ENCODE peak calls at places on chromosomes 7 and 10, in five cellular contexts. I is K562, A is tibial nerve, E is A549, H is HepG2. G is an unnamed sample. For H3K4me1, the result is how much of the 10 kb centered on the place peaks cover.

GRCh38 chr7:74505426-74506328 is 52.0 kb downstream of the GTF2IRD1 start:
- DNase-seq in I (no peak), A (no peak), E (no peak), H (no peak), G (no peak)

GRCh38 chr7:158740657-158741293 is 36.2 kb upstream of the NCAPG2 start:
- DNase-seq in I (peak), A (no peak), E (peak), H (no peak), G (no peak)

GRCh38 chr10:30062090-30062489 is 2.7 kb upstream of the JCAD start:
- DNase-seq in I (no peak), A (no peak), E (no peak), H (no peak), G (no peak)

GRCh38 chr10:83458611-83459010 is 680.7 kb upstream of the GHITM start:
- DNase-seq in I (no peak), A (no peak), E (no peak), H (no peak), G (no peak)

GRCh38 chr10:77626266-77626935 is 11.2 kb downstream of the KCNMA1 start:
- DNase-seq in I (no peak), A (no peak), E (no peak), H (no peak), G (no peak)

GRCh38 chr10:48456361-48456804 is 148.5 kb downstream of the ARHGAP22 start:
- DNase-seq in I (peak), A (peak), E (no peak), H (no peak), G (peak)

GRCh38 chr7:4207011-4207410 is 475.1 kb upstream of the FOXK1 start:
- DNase-seq in I (no peak), A (no peak), E (no peak), H (no peak), G (no peak)

GRCh38 chr10:80323298-80323697 is 33.3 kb downstream of the DYDC1 start:
- DNase-seq in I (no peak), A (no peak), E (no peak), H (no peak), G (no peak)

GRCh38 chr10:3542185-3542611 is 242.8 kb downstream of the KLF6 start:
- DNase-seq in I (no peak), A (no peak), E (no peak), H (no peak), G (no peak)

GRCh38 chr7:30264052-30264451 is 20.3 kb upstream of the ZNRF2 start:
- DNase-seq in I (no peak), A (no peak), E (no peak), H (no peak), G (no peak)

GRCh38 chr7:137527634-137528033 is 184.1 kb upstream of the PTN start:
- DNase-seq in I (no peak), A (no peak), E (no peak), H (no peak), G (no peak)

GRCh38 chr10:132497788-132498561 is 39.6 kb upstream of the INPP5A start:
- DNase-seq in I (no peak), A (no peak), E (no peak), H (no peak), G (no peak)

GRCh38 chr10:73991846-73992245 is 6.1 kb upstream of the VCL start:
- DNase-seq in I (peak), A (peak), E (no peak), H (no peak), G (peak)

GRCh38 chr7:44127161-44127560 is 3.8 kb upstream of the POLD2 start:
- DNase-seq in I (no peak), A (no peak), E (no peak), H (no peak), G (no peak)

GRCh38 chr7:471866-472639 is 47.6 kb downstream of the PDGFA start:
- DNase-seq in I (peak), A (no peak), E (no peak), H (peak), G (peak)

GRCh38 chr7:44460325-44460724 is 30.1 kb downstream of the NUDCD3 start:
- DNase-seq in I (no peak), A (no peak), E (no peak), H (no peak), G (no peak)

GRCh38 chr7:79091661-79092060 is 361.8 kb downstream of the MAGI2 start:
- DNase-seq in I (no peak), A (no peak), E (no peak), H (no peak), G (no peak)

GRCh38 chr7:2631924-2632716 is at the start of gene TTYH3:
- DNase-seq in I (no peak), A (no peak), E (peak), H (no peak), G (no peak)

GRCh38 chr7:2635148-2635668 is 3.4 kb downstream of the TTYH3 start:
- DNase-seq in I (no peak), A (no peak), E (no peak), H (no peak), G (no peak)

GRCh38 chr7:2633538-2634264 is 1.9 kb downstream of the TTYH3 start:
- DNase-seq in I (no peak), A (no peak), E (peak), H (peak), G (no peak)

GRCh38 chr7:2634265-2635145 is 2.7 kb downstream of the TTYH3 start:
- DNase-seq in I (no peak), A (no peak), E (no peak), H (no peak), G (no peak)

DNA sequence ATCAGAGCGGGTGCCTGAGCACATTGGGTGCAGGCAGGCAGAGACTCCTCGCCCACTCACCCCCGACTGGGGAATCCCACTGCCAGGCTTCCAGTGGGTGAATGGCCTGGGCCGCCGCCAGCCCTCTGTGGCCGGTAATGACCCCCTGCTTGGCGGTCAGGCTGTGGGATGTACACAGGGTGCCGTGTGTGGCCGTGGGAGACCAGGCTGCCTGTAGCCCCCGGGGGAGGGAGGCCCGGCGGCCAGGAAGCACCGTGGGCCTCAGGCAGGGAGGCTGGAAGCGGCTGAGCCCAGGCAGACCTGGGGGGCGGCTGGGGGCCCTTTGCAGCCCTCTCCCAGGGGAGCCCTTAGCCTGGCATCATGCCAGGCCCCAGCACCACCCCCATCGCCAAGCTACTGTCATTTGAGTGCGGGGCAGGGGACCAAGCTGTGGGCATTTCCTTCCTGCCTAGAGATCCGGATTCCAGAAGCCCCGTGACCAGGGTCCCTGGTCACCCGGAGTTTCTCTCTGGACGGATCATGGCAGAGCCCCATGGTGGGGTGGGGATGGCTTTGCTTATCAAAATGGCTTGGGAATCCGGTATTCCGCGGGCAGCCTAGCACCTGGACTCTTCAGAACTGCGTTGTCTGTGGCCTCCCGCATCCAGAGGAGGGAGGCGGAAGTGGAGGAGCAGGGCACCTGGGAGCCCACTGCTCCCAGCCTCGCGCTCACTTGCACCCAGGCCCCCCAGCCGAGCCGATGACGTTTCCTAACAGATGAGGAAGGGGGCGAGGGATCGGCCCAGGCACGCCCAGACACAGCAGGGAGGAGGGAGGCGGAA is 1.1 kb downstream of the TTYH3 start:
- DNase-seq in I (no peak), A (peak), E (peak), H (no peak), G (peak)
- TF ChIP-seq EP300 in I (no peak), A (no peak), E (no peak), H (no peak), G (no peak)

DNA sequence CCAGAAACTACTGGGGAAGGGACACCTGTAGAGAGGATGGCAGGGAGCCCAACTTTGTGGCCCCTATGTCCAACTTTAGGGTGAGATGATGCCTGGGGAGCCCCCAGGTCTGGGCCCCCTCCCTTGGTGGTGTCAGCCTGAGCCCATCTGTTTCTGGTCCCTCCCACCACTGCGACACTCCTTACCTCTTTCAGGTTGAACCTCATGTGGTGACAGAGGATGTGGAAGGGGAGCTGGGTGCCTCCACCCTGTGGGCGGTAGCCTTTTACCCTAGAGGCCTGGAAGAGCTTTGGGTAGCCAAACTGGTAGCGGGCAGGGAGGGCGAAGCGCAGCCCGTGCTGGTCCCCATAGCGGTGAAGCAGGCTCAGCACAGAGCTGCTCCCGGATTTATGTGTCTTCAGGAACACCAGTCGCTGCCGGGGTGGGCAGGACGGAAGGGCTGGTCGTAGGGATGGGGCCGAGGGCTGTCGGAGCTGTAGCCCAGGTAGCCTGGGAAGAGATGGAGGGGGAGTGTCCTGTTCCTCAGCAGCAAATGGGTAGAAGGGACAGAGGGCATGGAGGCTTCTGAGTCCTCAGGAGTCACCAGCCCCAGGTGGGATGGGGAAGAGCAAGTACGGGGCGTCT is 2.0 kb downstream of the GAL3ST4 start:
- DNase-seq in I (no peak), A (no peak), E (no peak), H (no peak), G (no peak)
- H3K4me1 ChIP-seq in I (under half), A (under half), E (under half), H (half or more), G (under half)

GRCh38 chr10:1379601-1380000 is 323.4 kb downstream of the WDR37 start:
- DNase-seq in I (no peak), A (no peak), E (no peak), H (no peak), G (peak)
- TF ChIP-seq CTCF in I (peak), A (no peak), E (no peak), H (no peak), G (no peak)

DNA sequence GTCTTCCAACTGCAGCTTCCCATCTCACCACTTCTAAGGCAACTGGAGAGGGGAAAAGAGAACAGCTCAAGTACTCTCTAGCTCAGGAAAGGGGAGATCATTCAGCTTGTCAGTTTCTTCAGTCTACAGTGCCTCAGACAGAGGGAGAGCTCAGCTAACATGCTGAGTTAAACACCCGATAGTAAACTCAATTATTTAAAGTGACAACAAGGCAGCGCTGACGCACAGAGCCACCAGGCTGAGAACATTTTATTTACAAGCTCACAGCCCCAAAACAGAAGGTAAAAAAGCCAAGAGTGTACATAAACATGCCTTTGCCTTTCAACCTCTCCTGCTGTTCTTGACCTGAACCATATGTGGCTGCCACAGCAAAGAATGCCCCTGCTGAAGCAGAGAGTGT is 10.1 kb upstream of the CUZD1 start:
- DNase-seq in I (no peak), A (no peak), E (no peak), H (no peak), G (no peak)
- TF ChIP-seq EP300 in I (no peak), A (no peak), E (no peak), H (no peak), G (no peak)

DNA sequence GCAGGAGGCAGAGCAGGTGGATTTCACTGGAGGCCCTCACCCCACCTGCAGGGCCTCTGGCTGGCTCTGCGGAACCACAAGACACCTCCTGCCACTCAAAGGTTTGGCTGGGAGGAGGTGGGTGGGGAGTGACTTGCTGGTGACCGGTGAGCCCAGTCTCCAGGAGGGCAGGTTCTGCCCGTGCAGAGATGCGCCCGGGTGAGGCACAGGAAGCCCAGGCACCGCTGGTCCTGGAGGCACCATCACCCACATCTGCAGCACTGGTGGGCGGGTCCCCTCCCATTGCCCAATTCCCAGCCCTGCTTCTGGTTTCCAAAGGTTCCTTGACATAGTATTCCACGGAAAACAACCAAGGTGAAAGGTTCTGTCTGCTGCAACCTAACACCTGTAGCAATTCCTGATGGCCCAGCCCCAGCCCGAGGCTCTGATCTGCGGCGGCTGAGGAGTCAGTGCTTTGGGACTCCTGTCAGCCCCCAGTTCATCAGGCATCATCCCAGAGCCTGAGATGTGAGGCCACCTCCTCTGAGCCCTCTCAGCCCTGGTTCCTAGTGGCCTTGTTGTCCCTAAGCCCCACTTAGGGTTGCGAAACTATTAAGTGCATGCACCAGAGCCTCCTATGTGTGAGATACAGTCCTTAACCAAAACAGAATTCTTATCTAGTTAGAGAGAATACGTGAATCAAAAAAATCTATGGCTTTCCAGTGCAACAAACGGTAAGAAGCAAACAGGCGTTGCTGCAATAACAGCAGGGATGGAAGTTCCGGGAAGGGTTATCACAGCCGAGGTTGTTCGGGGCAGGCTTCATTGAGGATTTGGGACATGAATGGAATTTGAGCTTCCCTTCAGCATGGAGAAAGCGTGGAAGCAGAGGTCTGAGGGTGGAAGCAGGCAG is 64.6 kb downstream of the CALML3 start:
- DNase-seq in I (no peak), A (no peak), E (no peak), H (no peak), G (no peak)
- H3K4me1 ChIP-seq in I (under half), A (under half), E (half or more), H (half or more), G (under half)

DNA sequence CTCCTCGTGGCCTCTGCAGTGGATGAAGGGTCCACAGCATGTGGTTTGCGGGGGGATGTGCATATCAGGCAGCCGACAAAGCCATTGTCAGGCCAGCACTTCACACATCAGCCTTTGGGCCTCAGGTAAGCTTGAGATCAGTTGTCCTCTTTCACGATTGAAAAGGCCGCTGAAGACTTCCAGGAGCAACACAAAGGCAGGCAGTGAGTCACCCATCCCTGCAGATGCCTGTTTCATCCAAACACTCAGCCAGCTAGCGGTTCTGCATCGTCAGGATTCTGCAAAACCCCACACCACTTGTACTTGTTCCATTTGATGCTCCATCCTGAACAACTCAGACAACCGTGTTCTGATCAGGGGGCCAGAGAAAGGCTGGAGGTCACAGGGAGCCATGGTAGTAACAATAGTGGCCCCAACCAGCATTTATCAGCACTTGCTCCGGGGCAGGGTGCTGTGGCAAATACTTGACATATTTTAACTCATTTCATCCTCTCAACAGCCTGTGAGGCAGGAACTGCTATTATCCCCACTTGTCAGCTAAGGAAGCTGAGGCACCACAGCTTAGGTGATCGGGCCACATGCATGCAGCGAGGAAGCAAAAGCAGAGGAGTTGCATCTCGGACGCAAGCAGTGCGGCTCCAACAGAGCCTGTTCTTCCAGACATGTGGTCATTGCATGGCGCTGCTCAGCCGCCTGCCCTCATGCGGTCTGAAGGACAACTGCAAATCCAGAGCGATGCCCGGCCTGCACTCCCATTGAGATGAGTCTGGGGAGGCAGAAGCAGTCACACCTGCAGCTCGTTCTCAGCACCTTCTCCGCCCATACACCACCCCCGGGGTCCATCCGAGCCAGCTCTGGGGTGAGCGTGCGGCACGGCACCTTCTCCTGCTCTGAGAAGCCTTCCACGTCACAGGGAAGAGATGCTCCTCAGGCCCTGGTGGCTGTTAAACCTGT is 144.9 kb downstream of the PAXIP1 start:
- DNase-seq in I (no peak), A (no peak), E (peak), H (no peak), G (no peak)
- TF ChIP-seq CTCF in I (peak), A (no peak), E (no peak), H (no peak), G (no peak)

DNA sequence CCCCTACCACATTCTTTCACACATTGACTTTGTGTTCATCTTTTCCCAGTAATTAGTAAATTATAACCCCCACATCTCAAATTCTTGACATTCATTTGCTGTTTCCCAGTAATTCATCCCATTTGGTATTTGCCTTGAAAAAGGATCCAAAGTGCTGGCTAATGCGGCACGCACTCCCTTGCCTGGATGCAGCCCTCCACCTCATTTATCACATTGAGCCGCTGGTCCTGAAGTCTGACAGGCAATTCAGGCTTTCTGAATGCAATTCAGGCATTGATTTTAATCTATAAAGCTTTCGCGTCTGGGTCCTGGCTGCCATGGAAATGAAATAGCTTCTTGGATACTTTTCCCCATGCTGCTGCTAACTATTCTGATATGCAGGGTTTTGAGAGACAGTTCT is 112.6 kb upstream of the ANKRD1 start:
- DNase-seq in I (no peak), A (no peak), E (no peak), H (no peak), G (no peak)
- TF ChIP-seq EP300 in I (no peak), A (no peak), E (no peak), H (no peak), G (no peak)

G was measured in stomach.